ENCODE peak calls at places on chromosomes 4 and X, in four cellular contexts. One of them, this sample, is unnamed.

GRCh38 chr4:89664521-89664920 is 172.4 kb downstream of the SNCA start:
- DNase-seq in neural progenitor cell: no peak
- DNase-seq in spleen: no peak
- DNase-seq in OCI-LY7: no peak
- DNase-seq in this sample: no peak

GRCh38 chr4:39237179-39237578 is 54.9 kb downstream of the WDR19 start:
- DNase-seq in neural progenitor cell: no peak
- DNase-seq in spleen: no peak
- DNase-seq in OCI-LY7: no peak
- DNase-seq in this sample: no peak

GRCh38 chr4:105092356-105092755 is 54.3 kb upstream of the TET2 start:
- DNase-seq in neural progenitor cell: no peak
- DNase-seq in spleen: no peak
- DNase-seq in OCI-LY7: no peak
- DNase-seq in this sample: no peak

GRCh38 chr4:48565362-48566083 is 75.5 kb downstream of the ZAR1 start:
- DNase-seq in neural progenitor cell: no peak
- DNase-seq in spleen: no peak
- DNase-seq in OCI-LY7: no peak
- DNase-seq in this sample: no peak

GRCh38 chr4:41579556-41579955 is 41.6 kb downstream of the LIMCH1 start:
- DNase-seq in neural progenitor cell: no peak
- DNase-seq in spleen: no peak
- DNase-seq in OCI-LY7: no peak
- DNase-seq in this sample: no peak

GRCh38 chr4:107018336-107018735 is 17.8 kb downstream of the DKK2 start:
- DNase-seq in neural progenitor cell: no peak
- DNase-seq in spleen: no peak
- DNase-seq in OCI-LY7: no peak
- DNase-seq in this sample: no peak

GRCh38 chr4:68599150-68599549 is 23.0 kb upstream of the UGT2B17 start:
- DNase-seq in neural progenitor cell: no peak
- DNase-seq in spleen: no peak
- DNase-seq in OCI-LY7: no peak
- DNase-seq in this sample: no peak

GRCh38 chr4:37827030-37827705 is 682 bp downstream of the PGM2 start:
- DNase-seq in neural progenitor cell: no peak
- DNase-seq in spleen: no peak
- DNase-seq in OCI-LY7: peak; percentile 31
- DNase-seq in this sample: no peak

GRCh38 chr4:32087211-32087610 is 1367.0 kb downstream of the PCDH7 start:
- DNase-seq in neural progenitor cell: no peak
- DNase-seq in spleen: no peak
- DNase-seq in OCI-LY7: no peak
- DNase-seq in this sample: no peak

GRCh38 chrX:120020305-120020704 is 57.2 kb downstream of the RHOXF2B start:
- DNase-seq in neural progenitor cell: no peak
- DNase-seq in spleen: no peak
- DNase-seq in OCI-LY7: no peak
- DNase-seq in this sample: no peak

GRCh38 chr4:8039290-8039689 is 99.6 kb upstream of the AFAP1 start:
- DNase-seq in neural progenitor cell: peak; percentile 85
- DNase-seq in spleen: no peak
- DNase-seq in OCI-LY7: no peak
- DNase-seq in this sample: no peak

GRCh38 chr4:138911903-138912713 is 103.5 kb upstream of the NOCT start:
- DNase-seq in neural progenitor cell: no peak
- DNase-seq in spleen: no peak
- DNase-seq in OCI-LY7: no peak
- DNase-seq in this sample: no peak

GRCh38 chr4:109749388-109750082 is 19.7 kb upstream of the PLA2G12A start:
- DNase-seq in neural progenitor cell: no peak
- DNase-seq in spleen: no peak
- DNase-seq in OCI-LY7: no peak
- DNase-seq in this sample: no peak

GRCh38 chr4:176002007-176002623 is 63.5 kb upstream of the WDR17 start:
- DNase-seq in neural progenitor cell: peak; percentile 73
- DNase-seq in spleen: peak; percentile 87
- DNase-seq in OCI-LY7: peak; percentile 80
- DNase-seq in this sample: peak; percentile 28

GRCh38 chr4:81040175-81040659 is 9.7 kb downstream of the BMP3 start:
- DNase-seq in neural progenitor cell: peak; percentile 56
- DNase-seq in spleen: no peak
- DNase-seq in OCI-LY7: peak; percentile 82
- DNase-seq in this sample: no peak

GRCh38 chrX:73289039-73289438 is 74.4 kb upstream of the NAP1L2 start:
- DNase-seq in neural progenitor cell: peak; percentile 7
- DNase-seq in spleen: no peak
- DNase-seq in OCI-LY7: no peak
- DNase-seq in this sample: no peak

GRCh38 chr4:94567811-94568210 is 116.1 kb downstream of the PDLIM5 start:
- DNase-seq in neural progenitor cell: no peak
- DNase-seq in spleen: no peak
- DNase-seq in OCI-LY7: no peak
- DNase-seq in this sample: no peak

GRCh38 chrX:51487960-51488267 is 8.5 kb downstream of the NUDT11 start:
- DNase-seq in neural progenitor cell: no peak
- DNase-seq in spleen: no peak
- DNase-seq in OCI-LY7: no peak
- DNase-seq in this sample: no peak

GRCh38 chrX:72243472-72243871 is 4.6 kb upstream of the ERCC6L start:
- DNase-seq in neural progenitor cell: no peak
- DNase-seq in spleen: no peak
- DNase-seq in OCI-LY7: no peak
- DNase-seq in this sample: no peak

GRCh38 chr4:109945056-109945455 is 32.4 kb downstream of the EGF start:
- DNase-seq in neural progenitor cell: no peak
- DNase-seq in spleen: no peak
- DNase-seq in OCI-LY7: no peak
- DNase-seq in this sample: no peak

GRCh38 chrX:40201486-40201885 is 103.7 kb upstream of the BCOR start:
- DNase-seq in neural progenitor cell: peak; percentile 37
- DNase-seq in spleen: no peak
- DNase-seq in OCI-LY7: peak; percentile 44
- DNase-seq in this sample: no peak

GRCh38 chr4:69881173-69881773 is 21.3 kb upstream of the SULT1E1 start:
- DNase-seq in neural progenitor cell: peak; percentile 63
- DNase-seq in spleen: no peak
- DNase-seq in OCI-LY7: peak; percentile 33
- DNase-seq in this sample: no peak

GRCh38 chr4:123168812-123169211 is 227.8 kb upstream of the SPRY1 start:
- DNase-seq in neural progenitor cell: no peak
- DNase-seq in spleen: no peak
- DNase-seq in OCI-LY7: no peak
- DNase-seq in this sample: no peak

GRCh38 chr4:150579591-150580234 is 2.2 kb upstream of the MAB21L2 start:
- DNase-seq in neural progenitor cell: peak; percentile 75
- DNase-seq in spleen: peak; percentile 73
- DNase-seq in OCI-LY7: no peak
- DNase-seq in this sample: no peak

GRCh38 chrX:45806410-45807121 is 605.9 kb upstream of the DIPK2B start:
- DNase-seq in neural progenitor cell: no peak
- DNase-seq in spleen: no peak
- DNase-seq in OCI-LY7: no peak
- DNase-seq in this sample: no peak

GRCh38 chr4:77187231-77187630 is 30.2 kb downstream of the CCNG2 start:
- DNase-seq in neural progenitor cell: no peak
- DNase-seq in spleen: no peak
- DNase-seq in OCI-LY7: no peak
- DNase-seq in this sample: no peak

GRCh38 chr4:88616275-88616996 is 24.2 kb downstream of the HERC3 start:
- DNase-seq in neural progenitor cell: no peak
- DNase-seq in spleen: no peak
- DNase-seq in OCI-LY7: no peak
- DNase-seq in this sample: no peak

GRCh38 chr4:60344908-60345307 is 855.2 kb upstream of the ADGRL3 start:
- DNase-seq in neural progenitor cell: no peak
- DNase-seq in spleen: no peak
- DNase-seq in OCI-LY7: no peak
- DNase-seq in this sample: no peak

GRCh38 chr4:153729901-153730300 is 29.9 kb downstream of the RNF175 start:
- DNase-seq in neural progenitor cell: no peak
- DNase-seq in spleen: no peak
- DNase-seq in OCI-LY7: no peak
- DNase-seq in this sample: no peak

GRCh38 chrX:54045563-54046228 is 1.4 kb upstream of the PHF8 start:
- DNase-seq in neural progenitor cell: peak; percentile 7
- DNase-seq in spleen: no peak
- DNase-seq in OCI-LY7: no peak
- DNase-seq in this sample: no peak

GRCh38 chr4:109826719-109827118 is 1.1 kb upstream of the RRH start:
- DNase-seq in neural progenitor cell: no peak
- DNase-seq in spleen: no peak
- DNase-seq in OCI-LY7: peak; percentile 47
- DNase-seq in this sample: no peak

GRCh38 chr4:15295421-15296162 is 132.2 kb upstream of the C1QTNF7 start:
- DNase-seq in neural progenitor cell: no peak
- DNase-seq in spleen: no peak
- DNase-seq in OCI-LY7: no peak
- DNase-seq in this sample: no peak

GRCh38 chr4:63275491-63275890 is 1133.8 kb downstream of the TECRL start:
- DNase-seq in neural progenitor cell: no peak
- DNase-seq in spleen: peak; percentile 62
- DNase-seq in OCI-LY7: no peak
- DNase-seq in this sample: no peak

GRCh38 chrX:47523297-47523696 is 37.7 kb upstream of the ARAF start:
- DNase-seq in neural progenitor cell: peak; percentile 74
- DNase-seq in spleen: peak; percentile 96
- DNase-seq in OCI-LY7: peak; percentile 78
- DNase-seq in this sample: peak; percentile 57

GRCh38 chr4:188722911-188723310 is 583.7 kb downstream of the TRIML1 start:
- DNase-seq in neural progenitor cell: no peak
- DNase-seq in spleen: no peak
- DNase-seq in OCI-LY7: no peak
- DNase-seq in this sample: no peak

GRCh38 chr4:188714907-188715306 is 575.7 kb downstream of the TRIML1 start:
- DNase-seq in neural progenitor cell: no peak
- DNase-seq in spleen: no peak
- DNase-seq in OCI-LY7: no peak
- DNase-seq in this sample: no peak

GRCh38 chr4:188714488-188714887 is 575.2 kb downstream of the TRIML1 start:
- DNase-seq in neural progenitor cell: no peak
- DNase-seq in spleen: no peak
- DNase-seq in OCI-LY7: no peak
- DNase-seq in this sample: no peak

GRCh38 chr4:188719794-188720193 is 580.6 kb downstream of the TRIML1 start:
- DNase-seq in neural progenitor cell: no peak
- DNase-seq in spleen: no peak
- DNase-seq in OCI-LY7: no peak
- DNase-seq in this sample: no peak
- TF ChIP-seq CTCF in neural progenitor cell: peak; percentile 42
- TF ChIP-seq CTCF in spleen: no peak
- TF ChIP-seq CTCF in OCI-LY7: no peak
- TF ChIP-seq CTCF in this sample: no peak

GRCh38 chr4:73127839-73128448 is 58.4 kb upstream of the COX18 start:
- DNase-seq in neural progenitor cell: peak; percentile 18
- DNase-seq in spleen: no peak
- DNase-seq in OCI-LY7: peak; percentile 28
- DNase-seq in this sample: no peak
- TF ChIP-seq CTCF in neural progenitor cell: peak; percentile 38
- TF ChIP-seq CTCF in spleen: no peak
- TF ChIP-seq CTCF in OCI-LY7: peak; percentile 50
- TF ChIP-seq CTCF in this sample: peak; percentile 21

DNA sequence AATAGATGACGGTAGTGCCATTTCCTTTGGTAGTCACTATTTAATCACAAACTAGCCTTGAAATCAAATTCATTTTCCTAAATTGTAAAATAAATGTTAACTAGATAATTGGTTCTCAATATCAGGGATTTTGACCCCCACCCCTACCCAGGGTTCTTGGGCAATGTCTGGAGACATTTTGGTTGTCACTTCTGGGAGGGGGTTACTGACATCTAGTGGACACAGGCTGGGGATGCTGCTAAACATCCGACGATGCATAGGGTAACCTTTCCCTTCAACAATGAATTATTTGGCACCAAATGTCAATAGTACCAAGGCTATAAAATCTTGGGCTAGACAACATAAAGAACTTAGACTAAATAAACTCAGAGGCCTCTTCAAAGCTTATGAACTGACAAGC is 285.8 kb upstream of the TRPC5 start:
- DNase-seq in neural progenitor cell: peak; percentile 48
- DNase-seq in spleen: no peak
- DNase-seq in OCI-LY7: no peak
- DNase-seq in this sample: no peak
- TF ChIP-seq CTCF in neural progenitor cell: peak; percentile 75
- TF ChIP-seq CTCF in spleen: no peak
- TF ChIP-seq CTCF in OCI-LY7: peak; percentile 24
- TF ChIP-seq CTCF in this sample: peak; percentile 38

GRCh38 chrX:71168134-71168533 is 23.5 kb downstream of the NLGN3 start:
- DNase-seq in neural progenitor cell: no peak
- DNase-seq in spleen: no peak
- DNase-seq in OCI-LY7: no peak
- DNase-seq in this sample: no peak
- TF ChIP-seq CTCF in neural progenitor cell: no peak
- TF ChIP-seq CTCF in spleen: no peak
- TF ChIP-seq CTCF in OCI-LY7: no peak
- TF ChIP-seq CTCF in this sample: no peak

GRCh38 chrX:128781506-128781905 is 729.3 kb upstream of the ACTRT1 start:
- DNase-seq in neural progenitor cell: peak; percentile 57
- DNase-seq in spleen: no peak
- DNase-seq in OCI-LY7: peak; percentile 26
- DNase-seq in this sample: no peak
- TF ChIP-seq CTCF in neural progenitor cell: peak; percentile 48
- TF ChIP-seq CTCF in spleen: no peak
- TF ChIP-seq CTCF in OCI-LY7: peak; percentile 50
- TF ChIP-seq CTCF in this sample: peak; percentile 43

DNA sequence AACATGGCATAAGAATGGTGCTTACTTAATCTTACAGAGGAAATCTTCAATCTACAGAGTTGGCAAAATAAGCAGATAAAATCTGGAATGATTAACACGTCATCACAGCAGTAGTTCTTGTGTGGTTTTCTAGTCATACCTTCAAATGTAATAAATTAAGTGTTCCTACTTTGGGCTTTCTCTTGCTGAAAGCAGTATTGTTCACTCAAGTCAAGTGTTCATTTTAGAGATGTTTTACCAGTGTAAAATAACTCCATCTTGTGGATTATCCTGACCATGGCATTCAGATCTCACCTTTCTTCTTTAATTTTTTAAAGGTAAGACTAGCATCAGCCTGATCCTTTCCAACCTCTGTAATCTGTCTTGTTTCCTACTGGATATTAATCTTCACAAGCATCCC is 72.9 kb downstream of the ADAMTS3 start:
- DNase-seq in neural progenitor cell: no peak
- DNase-seq in spleen: no peak
- DNase-seq in OCI-LY7: no peak
- DNase-seq in this sample: no peak
- TF ChIP-seq CTCF in neural progenitor cell: no peak
- TF ChIP-seq CTCF in spleen: no peak
- TF ChIP-seq CTCF in OCI-LY7: no peak
- TF ChIP-seq CTCF in this sample: no peak